ENCODE peak calls at places on chromosomes 7 and 10, in seven cellular contexts. W, H, P, G, A, I and S are unnamed samples.

GRCh38 chr10:9331583-9332008 is 1277.1 kb downstream of the GATA3 start:
- DNase-seq in W (peak), H (no peak), P (peak), G (peak), A (no peak), I (peak), S (peak)

GRCh38 chr10:129390147-129390546 is 76.9 kb upstream of the MGMT start:
- DNase-seq in W (no peak), H (no peak), P (no peak), G (no peak), A (no peak), I (no peak), S (no peak)

GRCh38 chr7:96297873-96298272 is 24.0 kb downstream of the SLC25A13 start:
- DNase-seq in W (no peak), H (no peak), P (no peak), G (no peak), A (no peak), I (no peak), S (no peak)

GRCh38 chr7:151408839-151409554 is 841 bp downstream of the WDR86 start:
- DNase-seq in W (peak), H (no peak), P (no peak), G (no peak), A (no peak), I (no peak), S (peak)

GRCh38 chr7:148234715-148235114 is 355.9 kb upstream of the C7orf33 start:
- DNase-seq in W (no peak), H (no peak), P (no peak), G (no peak), A (no peak), I (no peak), S (no peak)

GRCh38 chr10:51468424-51468823 is 231.0 kb downstream of the CSTF2T start:
- DNase-seq in W (peak), H (no peak), P (no peak), G (no peak), A (no peak), I (no peak), S (no peak)

GRCh38 chr7:2873686-2874551 is 29.8 kb upstream of the GNA12 start:
- DNase-seq in W (peak), H (no peak), P (no peak), G (peak), A (no peak), I (peak), S (peak)

GRCh38 chr7:143882020-143882610 is 19.9 kb downstream of the TCAF1 start:
- DNase-seq in W (peak), H (peak), P (peak), G (no peak), A (peak), I (no peak), S (peak)

GRCh38 chr7:87316846-87317545 is 28.5 kb upstream of the CROT start:
- DNase-seq in W (peak), H (no peak), P (no peak), G (no peak), A (no peak), I (no peak), S (peak)

GRCh38 chr10:60454336-60454735 is 64.7 kb upstream of the ANK3 start:
- DNase-seq in W (no peak), H (no peak), P (no peak), G (no peak), A (no peak), I (no peak), S (no peak)

GRCh38 chr10:24718031-24718855 is 5.4 kb downstream of the ARHGAP21 start:
- DNase-seq in W (peak), H (no peak), P (no peak), G (no peak), A (no peak), I (no peak), S (peak)

GRCh38 chr10:51651063-51651462 is 48.3 kb downstream of the CSTF2T start:
- DNase-seq in W (peak), H (no peak), P (no peak), G (no peak), A (no peak), I (no peak), S (peak)

GRCh38 chr7:101728888-101729883 is 88.2 kb upstream of the CUX1 start:
- DNase-seq in W (peak), H (no peak), P (no peak), G (no peak), A (peak), I (peak), S (peak)

GRCh38 chr7:43926193-43927043 is at the start of gene UBE2D4:
- DNase-seq in W (peak), H (peak), P (peak), G (no peak), A (peak), I (peak), S (peak)

GRCh38 chr7:34748244-34749039 is 90.4 kb downstream of the NPSR1 start:
- DNase-seq in W (peak), H (no peak), P (no peak), G (peak), A (peak), I (no peak), S (peak)

GRCh38 chr10:113680172-113681111 is 730 bp downstream of the CASP7 start:
- DNase-seq in W (peak), H (peak), P (no peak), G (no peak), A (peak), I (peak), S (peak)

GRCh38 chr7:98203261-98203963 is 7.8 kb upstream of the BHLHA15 start:
- DNase-seq in W (no peak), H (no peak), P (no peak), G (no peak), A (no peak), I (no peak), S (no peak)

GRCh38 chr7:23332193-23332592 is 33.1 kb downstream of the MALSU1 start:
- DNase-seq in W (no peak), H (no peak), P (no peak), G (no peak), A (no peak), I (no peak), S (no peak)

GRCh38 chr10:81426722-81427121 is 448.3 kb upstream of the NRG3 start:
- DNase-seq in W (no peak), H (no peak), P (no peak), G (no peak), A (no peak), I (no peak), S (no peak)

GRCh38 chr7:30911133-30911532 is 520 bp upstream of the AQP1 start:
- DNase-seq in W (no peak), H (no peak), P (no peak), G (no peak), A (no peak), I (no peak), S (no peak)
- H3K4me3 ChIP-seq in W (no peak), H (no peak), P (no peak), G (no peak), A (no peak), I (no peak), S (no peak)

DNA sequence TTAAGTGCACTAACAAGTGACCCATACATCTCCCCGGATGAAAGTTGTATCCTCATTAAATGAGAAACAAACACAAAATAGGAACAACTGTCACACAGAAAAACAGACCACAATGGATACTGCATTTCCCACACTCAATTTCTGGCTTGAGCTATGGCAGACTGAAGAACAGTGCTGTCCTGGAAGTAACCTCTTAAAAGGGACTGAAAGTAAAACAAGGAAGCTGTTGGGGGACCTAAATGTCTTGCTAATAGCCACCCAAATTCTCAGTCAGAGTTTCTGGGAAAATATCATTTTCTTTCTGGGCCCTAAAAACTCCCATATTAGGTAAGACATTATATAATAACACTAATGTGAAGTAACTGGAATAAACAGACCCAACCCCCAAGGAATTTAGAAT is 80.9 kb upstream of the TFEC start:
- DNase-seq in W (no peak), H (no peak), P (no peak), G (no peak), A (no peak), I (no peak), S (no peak)
- H3K4me3 ChIP-seq in W (no peak), H (no peak), P (no peak), G (no peak), A (no peak), I (no peak), S (no peak)

GRCh38 chr7:131075406-131075805 is 252.3 kb upstream of the MKLN1 start:
- DNase-seq in W (no peak), H (no peak), P (no peak), G (no peak), A (no peak), I (peak), S (no peak)
- H3K4me3 ChIP-seq in W (no peak), H (no peak), P (no peak), G (no peak), A (no peak), I (no peak), S (no peak)

GRCh38 chr10:109456566-109457361 is 466.5 kb downstream of the XPNPEP1 start:
- DNase-seq in W (no peak), H (no peak), P (peak), G (no peak), A (no peak), I (no peak), S (no peak)
- H3K4me3 ChIP-seq in W (no peak), H (peak), P (no peak), G (no peak), A (no peak), I (no peak), S (no peak)

DNA sequence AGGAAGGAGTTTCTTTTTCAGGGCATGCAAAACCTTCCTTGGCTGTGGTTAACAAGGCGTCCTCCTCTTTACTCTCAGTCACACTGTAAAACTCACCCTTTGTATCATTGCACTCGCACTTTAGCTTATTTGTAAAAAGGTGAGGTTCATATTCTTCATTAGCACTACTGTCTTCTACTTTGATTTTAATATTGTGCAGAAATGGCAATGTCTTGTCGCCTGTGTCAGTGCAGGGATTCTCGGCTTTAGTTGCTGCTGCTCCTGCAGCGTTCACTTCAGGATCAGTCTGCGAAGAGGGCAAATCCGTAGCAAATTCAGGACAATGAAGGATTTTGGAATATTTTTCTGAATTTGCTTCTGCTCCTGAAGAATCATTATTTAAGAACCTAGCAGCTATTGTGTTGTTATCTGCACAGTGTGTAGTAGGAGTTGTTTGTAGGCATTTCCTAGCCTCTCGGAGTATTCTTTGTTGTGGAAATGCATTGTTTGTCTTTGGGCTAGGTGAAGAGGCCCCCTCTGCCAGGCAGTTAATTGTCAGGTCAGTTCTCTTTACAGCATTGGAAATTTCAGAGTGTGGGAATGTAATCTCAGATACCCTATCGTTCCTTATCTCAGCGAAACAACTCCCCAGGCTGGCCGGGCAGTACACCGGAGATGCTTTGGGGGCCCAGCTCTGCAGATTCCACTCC is 9.8 kb downstream of the SKIDA1 start:
- DNase-seq in W (peak), H (no peak), P (no peak), G (no peak), A (no peak), I (no peak), S (no peak)
- H3K4me3 ChIP-seq in W (peak), H (peak), P (peak), G (peak), A (peak), I (peak), S (peak)

GRCh38 chr7:17147409-17147808 is 151.0 kb upstream of the AHR start:
- DNase-seq in W (no peak), H (no peak), P (no peak), G (no peak), A (no peak), I (no peak), S (no peak)

GRCh38 chr7:17144313-17144712 is 154.1 kb upstream of the AHR start:
- DNase-seq in W (no peak), H (no peak), P (no peak), G (no peak), A (no peak), I (peak), S (peak)

GRCh38 chr7:17139081-17139480 is 159.4 kb upstream of the AHR start:
- DNase-seq in W (no peak), H (no peak), P (no peak), G (no peak), A (no peak), I (no peak), S (no peak)

GRCh38 chr7:17140421-17140820 is 158.0 kb upstream of the AHR start:
- DNase-seq in W (no peak), H (no peak), P (no peak), G (no peak), A (no peak), I (no peak), S (no peak)

GRCh38 chr7:17142831-17143541 is 155.5 kb upstream of the AHR start:
- DNase-seq in W (peak), H (no peak), P (no peak), G (no peak), A (no peak), I (no peak), S (peak)
- H3K4me3 ChIP-seq in W (peak), H (peak), P (no peak), G (no peak), A (no peak), I (peak), S (no peak)

DNA sequence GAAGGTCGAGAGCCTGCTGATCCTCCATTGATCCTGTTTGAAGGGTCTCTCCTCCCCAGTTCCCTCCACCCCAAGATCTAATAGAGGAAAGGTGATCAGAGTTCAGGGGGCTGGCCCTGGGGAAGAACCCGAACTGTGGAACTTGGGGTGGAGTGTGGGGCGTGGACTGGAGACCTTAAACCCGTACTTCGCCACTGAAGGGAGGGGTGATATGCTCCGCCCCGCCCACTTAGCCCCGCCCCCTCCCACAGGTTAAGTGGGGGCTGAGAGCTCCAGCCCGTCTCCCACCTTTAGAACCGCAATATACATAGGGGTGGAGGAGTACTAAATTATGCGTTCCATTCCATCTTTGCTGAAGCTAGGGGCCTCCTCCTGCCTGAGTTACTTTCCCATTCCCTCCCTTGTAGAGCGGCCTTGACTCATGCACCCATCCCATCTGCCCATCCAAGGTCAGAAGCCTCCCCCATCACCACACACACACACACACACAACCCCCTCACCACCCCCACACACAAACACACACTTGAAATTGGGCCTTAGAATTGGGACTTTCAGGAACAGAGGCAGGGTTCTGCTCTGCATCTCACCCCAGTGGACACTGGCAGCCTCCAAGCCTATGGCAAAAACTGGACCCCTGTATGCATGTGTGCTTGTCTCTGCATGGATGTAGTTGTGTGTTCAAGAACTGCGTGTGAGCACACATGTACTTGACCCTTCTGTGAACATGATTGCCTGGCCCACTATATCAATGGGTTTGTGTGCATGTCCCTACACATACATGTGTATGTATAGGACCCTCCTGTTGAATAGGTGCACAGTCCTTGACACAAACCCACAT is 991 bp downstream of the SEMA4G start:
- DNase-seq in W (no peak), H (no peak), P (no peak), G (no peak), A (peak), I (peak), S (no peak)
- H3K4me3 ChIP-seq in W (peak), H (peak), P (peak), G (peak), A (peak), I (peak), S (peak)

GRCh38 chr10:89369142-89370105 is 8.4 kb upstream of the IFIT1B start:
- DNase-seq in W (peak), H (no peak), P (no peak), G (no peak), A (no peak), I (no peak), S (peak)

GRCh38 chr10:89374716-89375115 is 3.1 kb upstream of the IFIT1B start:
- DNase-seq in W (no peak), H (no peak), P (no peak), G (no peak), A (no peak), I (peak), S (no peak)

GRCh38 chr10:89378006-89378627 is at the start of gene IFIT1B:
- DNase-seq in W (no peak), H (no peak), P (no peak), G (no peak), A (no peak), I (no peak), S (peak)

GRCh38 chr10:89371987-89372386 is 5.9 kb upstream of the IFIT1B start:
- DNase-seq in W (no peak), H (no peak), P (no peak), G (no peak), A (no peak), I (peak), S (no peak)

DNA sequence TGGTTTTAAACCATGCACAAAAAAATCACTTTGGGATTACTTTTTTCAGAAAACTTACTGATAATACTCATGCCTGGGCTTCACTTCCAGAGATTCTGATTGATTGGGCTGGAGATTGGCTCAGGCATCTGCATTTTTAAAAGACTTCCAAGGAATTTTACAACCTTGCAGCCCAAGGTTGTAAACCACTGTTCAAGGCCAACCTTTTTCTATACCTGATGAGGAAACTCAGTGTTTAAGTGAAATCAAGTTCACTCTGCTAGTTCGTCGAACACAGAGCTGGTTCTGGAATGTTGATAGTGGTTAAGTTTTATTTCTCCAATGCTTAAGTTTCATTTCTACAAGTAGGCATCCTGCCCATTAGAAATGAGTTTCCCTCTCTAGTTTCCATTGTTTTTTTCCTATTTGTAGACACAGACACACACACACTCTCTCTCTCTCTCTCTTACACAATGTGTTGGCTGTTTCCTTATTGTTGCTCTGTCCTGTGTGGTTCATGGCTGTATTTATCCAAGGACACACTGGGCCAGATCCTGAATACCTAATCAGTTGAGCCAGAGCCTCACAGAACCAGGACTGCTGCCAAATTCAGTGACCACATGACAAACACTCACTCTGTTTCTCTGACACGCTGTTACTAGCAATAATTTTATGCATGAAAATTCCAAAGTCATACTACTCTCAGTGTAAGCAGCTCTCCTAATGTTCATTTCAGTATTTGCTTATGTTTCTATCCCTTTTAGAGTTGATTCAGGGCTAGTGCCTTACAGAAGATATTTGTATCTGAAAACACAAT is 3.7 kb upstream of the IFIT1B start:
- DNase-seq in W (peak), H (peak), P (no peak), G (no peak), A (peak), I (peak), S (peak)
- H3K4me3 ChIP-seq in W (peak), H (no peak), P (no peak), G (no peak), A (no peak), I (no peak), S (no peak)

GRCh38 chr10:7043051-7043653 is 367.7 kb downstream of the SFMBT2 start:
- DNase-seq in W (no peak), H (no peak), P (no peak), G (no peak), A (no peak), I (no peak), S (no peak)
- H3K4me3 ChIP-seq in W (no peak), H (no peak), P (no peak), G (no peak), A (no peak), I (no peak), S (no peak)

GRCh38 chr10:15254808-15255655 is 86.5 kb upstream of the NMT2 start:
- DNase-seq in W (no peak), H (no peak), P (no peak), G (no peak), A (no peak), I (peak), S (no peak)
- H3K4me3 ChIP-seq in W (no peak), H (no peak), P (no peak), G (no peak), A (no peak), I (no peak), S (peak)